ENCODE peak calls at places on chromosomes 11 and 22, in five cellular contexts. I, C, O, S and N are unnamed samples.

GRCh38 chr11:108453207-108453835 is 14.0 kb downstream of the C11orf65 start:
- DNase-seq in S (no peak), C (no peak), I (no peak), O (no peak), N (no peak)

GRCh38 chr11:24239016-24239720 is 257.7 kb upstream of the LUZP2 start:
- DNase-seq in I (no peak), S (peak; percentile 85), O (peak; percentile 90), C (no peak), N (peak; percentile 48)

GRCh38 chr11:91932151-91932821 is 292.3 kb upstream of the FAT3 start:
- DNase-seq in S (peak; percentile 29), O (peak; percentile 1), C (no peak), I (no peak), N (no peak)

GRCh38 chr11:77346906-77347603 is 45.6 kb upstream of the GDPD4 start:
- DNase-seq in O (peak; percentile 68), C (peak; percentile 96), S (peak; percentile 97), I (no peak), N (no peak)

GRCh38 chr11:124071622-124071948 is 30.5 kb upstream of the OR10G7 start:
- DNase-seq in S (no peak), I (no peak), C (no peak), O (no peak), N (no peak)

GRCh38 chr11:65883786-65884715 is 4.2 kb downstream of the FIBP start:
- DNase-seq in O (no peak), S (no peak), I (no peak), C (no peak), N (no peak)

GRCh38 chr11:115653926-115654325 is 149.7 kb upstream of the CADM1 start:
- DNase-seq in O (no peak), S (peak; percentile 15), I (peak; percentile 6), C (no peak), N (no peak)

GRCh38 chr11:124898711-124899110 is 1.0 kb upstream of the ROBO4 start:
- DNase-seq in I (peak; percentile 78), S (peak; percentile 85), C (peak; percentile 85), O (no peak), N (no peak)

GRCh38 chr11:16993495-16993894 is 20.7 kb downstream of the PLEKHA7 start:
- DNase-seq in I (no peak), S (no peak), C (no peak), O (no peak), N (no peak)

GRCh38 chr22:49736538-49736937 is 91.1 kb downstream of the BRD1 start:
- DNase-seq in S (no peak), C (no peak), I (no peak), O (no peak), N (no peak)

GRCh38 chr22:46251266-46251665 is 1.2 kb upstream of the CDPF1 start:
- DNase-seq in C (no peak), O (no peak), I (no peak), S (no peak), N (no peak)

GRCh38 chr11:45739866-45740265 is 65.1 kb upstream of the SLC35C1 start:
- DNase-seq in S (peak; percentile 12), C (no peak), I (no peak), O (peak; percentile 45), N (peak; percentile 14)

GRCh38 chr22:41021039-41021654 is 70.0 kb downstream of the RBX1 start:
- DNase-seq in O (no peak), I (no peak), C (no peak), S (no peak), N (no peak)

GRCh38 chr11:119615003-119615878 is 113.8 kb downstream of the NECTIN1 start:
- DNase-seq in S (peak; percentile 81), O (peak; percentile 74), C (peak; percentile 70), I (no peak), N (peak; percentile 90)

GRCh38 chr11:86706341-86707131 is 34.1 kb upstream of the ME3 start:
- DNase-seq in C (no peak), S (no peak), O (no peak), I (no peak), N (no peak)

GRCh38 chr11:116193321-116194114 is 579.3 kb downstream of the BUD13 start:
- DNase-seq in S (peak; percentile 6), C (peak; percentile 64), O (peak; percentile 6), I (peak; percentile 40), N (peak; percentile 32)

GRCh38 chr11:67571443-67571842 is 12.2 kb upstream of the GSTP1 start:
- DNase-seq in C (no peak), I (no peak), O (no peak), S (no peak), N (no peak)

GRCh38 chr22:30210235-30210831 is 36.2 kb downstream of the LIF start:
- DNase-seq in S (peak; percentile 76), O (peak; percentile 67), I (peak; percentile 35), C (peak; percentile 98), N (peak; percentile 85)

GRCh38 chr22:48758905-48759875 is 1068.5 kb downstream of the BRD1 start:
- DNase-seq in O (no peak), I (no peak), C (no peak), S (no peak), N (no peak)